ENCODE peak calls at places on chromosomes 16 and 17, in six cellular contexts. J is GM13977, Z is RWPE1, C is mesothelial cell of epicardium, I is progenitor cell of endocrine pancreas, N is fibroblast of pulmonary artery. P is an unnamed sample.

GRCh38 chr16:85303354-85303883 is 191.1 kb upstream of the CIBAR2 start:
- DNase-seq in Z (peak; percentile 68), I (peak; percentile 62), N (peak; percentile 44), J (peak; percentile 90), C (peak; percentile 85), P (peak; percentile 62)

GRCh38 chr16:31215287-31216115 is 1.4 kb downstream of the PYDC1 start:
- DNase-seq in J (peak; percentile 78), I (peak; percentile 39), C (peak; percentile 50), N (peak; percentile 56), Z (peak; percentile 87), P (peak; percentile 56)

GRCh38 chr17:76446449-76447231 is 6.3 kb downstream of the UBE2O start:
- DNase-seq in J (no peak), N (peak; percentile 83), I (no peak), Z (peak; percentile 96), C (no peak), P (peak; percentile 61)

GRCh38 chr17:81453712-81454111 is 58.5 kb downstream of the BAHCC1 start:
- DNase-seq in Z (no peak), I (no peak), N (no peak), C (no peak), J (no peak), P (no peak)

GRCh38 chr17:32863559-32863958 is 13.4 kb downstream of the MYO1D start:
- DNase-seq in I (no peak), Z (no peak), J (no peak), N (no peak), C (no peak), P (no peak)

GRCh38 chr17:43723697-43724359 is 34.8 kb downstream of the SOST start:
- DNase-seq in C (no peak), J (no peak), I (no peak), N (peak; percentile 75), Z (peak; percentile 48), P (no peak)

GRCh38 chr16:20753727-20754126 is 10.1 kb upstream of the ACSM3 start:
- DNase-seq in N (no peak), Z (no peak), C (no peak), J (no peak), I (no peak), P (no peak)

GRCh38 chr17:57662644-57663308 is 82.3 kb downstream of the CCDC182 start:
- DNase-seq in N (peak; percentile 98), I (peak; percentile 90), J (no peak), C (peak; percentile 95), Z (peak; percentile 98), P (peak; percentile 94)

GRCh38 chr17:40097931-40098845 is 2.2 kb downstream of the NR1D1 start:
- DNase-seq in N (peak; percentile 40), Z (peak; percentile 55), J (no peak), C (no peak), I (no peak), P (peak; percentile 72)

GRCh38 chr17:70855401-70856054 is 686.2 kb downstream of the KCNJ2 start:
- DNase-seq in N (no peak), I (no peak), C (no peak), Z (peak; percentile 3), J (no peak), P (no peak)

GRCh38 chr16:8855051-8855786 is 13.6 kb downstream of the CARHSP1 start:
- DNase-seq in N (no peak), Z (no peak), C (no peak), J (no peak), I (no peak), P (no peak)

GRCh38 chr17:16351831-16352230 is 1.4 kb downstream of the CENPV start:
- DNase-seq in J (no peak), C (no peak), I (no peak), Z (peak; percentile 13), N (peak; percentile 53), P (no peak)

DNA sequence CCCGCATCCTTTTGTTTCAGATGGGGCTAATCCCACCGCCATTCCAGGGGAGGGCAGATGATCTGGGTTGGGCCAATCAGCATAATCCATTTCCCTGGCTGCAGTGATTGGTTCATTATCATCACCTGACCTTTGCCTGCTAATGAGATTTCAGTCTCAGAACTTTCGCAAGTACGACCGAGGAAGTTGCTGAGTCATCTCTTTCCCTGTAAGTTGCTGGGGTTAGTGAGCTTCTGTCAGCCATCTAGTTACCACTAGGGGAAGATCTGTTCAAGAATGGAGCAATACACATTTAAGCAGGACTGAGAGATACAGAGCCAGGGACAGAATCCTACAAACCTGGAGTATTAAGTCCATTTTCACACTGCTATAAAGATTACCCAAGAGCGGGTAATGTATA is 65.3 kb upstream of the NUDT7 start:
- DNase-seq in Z (no peak), C (no peak), N (peak; percentile 35), J (no peak), I (no peak), P (no peak)
- TF ChIP-seq CTCF in Z (no peak), C (no peak), N (no peak), J (no peak), I (peak; percentile 7), P (no peak)

GRCh38 chr17:8803531-8804416 is 4.6 kb upstream of the MFSD6L start:
- DNase-seq in J (no peak), Z (no peak), C (no peak), I (no peak), N (no peak), P (no peak)
- TF ChIP-seq CTCF in J (peak; percentile 26), Z (no peak), C (no peak), I (peak; percentile 49), N (no peak), P (no peak)

GRCh38 chr17:11553135-11553534 is 45.1 kb upstream of the DNAH9 start:
- DNase-seq in I (no peak), J (no peak), N (no peak), C (no peak), Z (no peak), P (no peak)
- TF ChIP-seq CTCF in I (no peak), J (no peak), N (no peak), C (no peak), Z (no peak), P (no peak)

GRCh38 chr17:47742319-47743181 is 9.5 kb downstream of the TBX21 start:
- DNase-seq in I (peak; percentile 53), C (peak; percentile 71), N (no peak), Z (no peak), J (peak; percentile 68), P (peak; percentile 4)
- TF ChIP-seq CTCF in I (peak; percentile 85), C (peak; percentile 64), N (peak; percentile 21), Z (no peak), J (peak; percentile 63), P (no peak)

P was measured in lung.